ENCODE peak calls at places on chromosomes 2 and 18, in four cellular contexts. N is right cardiac atrium, C is natural killer cell, A is psoas muscle. Y is an unnamed sample.

GRCh38 chr2:26245810-26246209 is 1.1 kb downstream of the HADHB start:
- DNase-seq in N (no peak), C (no peak), A (no peak), Y (no peak)

GRCh38 chr2:215531284-215531683 is 95.4 kb upstream of the FN1 start:
- DNase-seq in N (no peak), C (no peak), A (no peak), Y (peak)

GRCh38 chr2:54206596-54206995 is 49.4 kb downstream of the TSPYL6 start:
- DNase-seq in N (no peak), C (no peak), A (no peak), Y (no peak)

GRCh38 chr2:85405076-85405402 is 5.1 kb downstream of the CAPG start:
- DNase-seq in N (no peak), C (no peak), A (no peak), Y (no peak)

GRCh38 chr18:57532987-57533386 is 53.5 kb downstream of the FECH start:
- DNase-seq in N (no peak), C (no peak), A (no peak), Y (no peak)

GRCh38 chr2:219171231-219171651 is 1.4 kb upstream of the SLC23A3 start:
- DNase-seq in N (peak), C (no peak), A (peak), Y (no peak)

GRCh38 chr2:210502997-210503621 is 26.6 kb upstream of the LANCL1 start:
- DNase-seq in N (peak), C (no peak), A (peak), Y (no peak)

GRCh38 chr2:14722919-14723559 is 90.5 kb downstream of the LRATD1 start:
- DNase-seq in N (no peak), C (no peak), A (no peak), Y (no peak)

GRCh38 chr18:60892855-60893254 is 440.4 kb upstream of the CDH20 start:
- DNase-seq in N (no peak), C (no peak), A (no peak), Y (peak)

GRCh38 chr2:27929916-27930486 is 39.5 kb downstream of the BABAM2 start:
- DNase-seq in N (no peak), C (no peak), A (no peak), Y (no peak)

Y was measured in HS-27A.